ENCODE peak calls at places on chromosomes 1 and 21, in four cellular contexts. N is MCF 10A, S is glutamatergic neuron, I is left lung. A is an unnamed sample.

GRCh38 chr21:45584786-45585185 is 42.5 kb upstream of the SLC19A1 start:
- DNase-seq in S (no peak), N (no peak), I (peak; percentile 30), A (no peak)

GRCh38 chr1:187605736-187606135 is 777.0 kb downstream of the PLA2G4A start:
- DNase-seq in N (no peak), I (no peak), S (no peak), A (no peak)

GRCh38 chr21:37062592-37062933 is 10.3 kb downstream of the PIGP start:
- DNase-seq in N (no peak), I (no peak), S (no peak), A (no peak)

GRCh38 chr21:43697758-43698643 is 20.9 kb upstream of the PDXK start:
- DNase-seq in N (peak; percentile 39), I (no peak), S (no peak), A (no peak)

GRCh38 chr1:175599212-175599681 is 144.1 kb downstream of the TNR start:
- DNase-seq in I (no peak), N (no peak), S (peak; percentile 70), A (peak; percentile 46)

GRCh38 chr1:234111458-234112142 is 207.1 kb downstream of the SLC35F3 start:
- DNase-seq in S (peak; percentile 72), I (no peak), N (peak; percentile 50), A (peak; percentile 31)

GRCh38 chr1:7538849-7539771 is 232.0 kb upstream of the VAMP3 start:
- DNase-seq in I (no peak), S (peak; percentile 22), N (peak; percentile 25), A (no peak)

GRCh38 chr21:40047993-40048730 is 180.9 kb downstream of the PCP4 start:
- DNase-seq in S (no peak), N (no peak), I (no peak), A (no peak)

GRCh38 chr1:91099746-91100621 is 78.1 kb upstream of the ZNF644 start:
- DNase-seq in N (peak; percentile 5), S (no peak), I (no peak), A (no peak)

GRCh38 chr1:43853161-43853921 is 80.3 kb upstream of the ARTN start:
- DNase-seq in N (peak; percentile 85), S (no peak), I (peak; percentile 66), A (no peak)

GRCh38 chr1:185412385-185413074 is 95.5 kb upstream of the IVNS1ABP start:
- DNase-seq in I (no peak), S (no peak), N (peak; percentile 93), A (no peak)

GRCh38 chr1:223713546-223714420 is 1.4 kb downstream of the CAPN2 start:
- DNase-seq in S (no peak), I (no peak), N (peak; percentile 72), A (no peak)

GRCh38 chr1:17579951-17580939 is 40.7 kb downstream of the ARHGEF10L start:
- DNase-seq in S (no peak), N (no peak), I (no peak), A (no peak)

GRCh38 chr21:38148046-38148445 is 108.7 kb upstream of the KCNJ15 start:
- DNase-seq in N (peak; percentile 36), S (no peak), I (no peak), A (no peak)

GRCh38 chr1:25610822-25611630 is 5.6 kb upstream of the MAN1C1 start:
- DNase-seq in N (no peak), I (no peak), S (no peak), A (no peak)

GRCh38 chr1:32753532-32754281 is 51.1 kb upstream of the SYNC start:
- DNase-seq in I (peak; percentile 71), S (peak; percentile 90), N (peak; percentile 74), A (peak; percentile 77)
- TF ChIP-seq CTCF in I (no peak), S (no peak), N (no peak), A (no peak)

GRCh38 chr1:38072858-38073257 is 26.3 kb upstream of the POU3F1 start:
- DNase-seq in S (no peak), I (no peak), N (no peak), A (no peak)

GRCh38 chr1:38068220-38068979 is 21.8 kb upstream of the POU3F1 start:
- DNase-seq in S (no peak), I (no peak), N (no peak), A (no peak)

GRCh38 chr1:38068980-38069340 is 22.4 kb upstream of the POU3F1 start:
- DNase-seq in N (no peak), S (no peak), I (no peak), A (no peak)

GRCh38 chr1:38073926-38074677 is 27.5 kb upstream of the POU3F1 start:
- DNase-seq in S (no peak), N (no peak), I (no peak), A (no peak)

DNA sequence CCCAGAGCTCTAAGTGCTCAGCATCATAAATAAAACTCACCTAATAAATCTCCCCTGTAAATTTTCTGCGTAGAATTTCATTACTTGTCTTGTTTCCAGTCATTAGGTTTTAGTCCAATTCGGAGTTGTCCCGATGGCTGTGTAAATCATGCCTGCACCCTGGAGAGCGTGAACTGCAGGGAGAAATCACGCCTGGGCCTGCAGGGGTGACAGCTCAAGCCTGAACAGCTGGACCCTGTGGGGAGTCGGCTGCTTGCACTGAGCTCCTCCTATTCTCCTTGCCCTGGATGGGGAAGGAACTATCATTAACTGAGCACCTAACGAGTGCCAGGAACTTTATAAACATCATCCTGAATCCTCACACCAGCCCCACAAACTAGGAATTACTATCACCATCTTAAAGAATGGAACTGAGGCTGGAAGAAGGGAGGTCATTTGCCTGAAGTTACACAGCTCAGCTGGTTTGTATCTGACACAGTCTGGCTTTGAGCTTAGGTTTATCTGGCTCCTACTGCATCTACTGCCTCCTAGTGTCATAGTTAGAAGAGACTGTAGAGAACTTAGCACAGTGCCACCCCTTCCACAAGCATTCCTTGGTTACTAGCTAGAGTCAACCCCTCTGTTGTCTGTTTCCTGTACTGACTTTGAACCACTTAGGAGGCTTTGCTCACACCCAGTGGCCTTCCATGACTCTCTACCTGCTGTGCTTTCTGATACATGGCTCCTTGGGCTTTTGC is 25.1 kb upstream of the POU3F1 start:
- DNase-seq in S (no peak), N (peak; percentile 35), I (no peak), A (no peak)
- TF ChIP-seq CTCF in S (no peak), N (peak; percentile 22), I (no peak), A (peak; percentile 38)

DNA sequence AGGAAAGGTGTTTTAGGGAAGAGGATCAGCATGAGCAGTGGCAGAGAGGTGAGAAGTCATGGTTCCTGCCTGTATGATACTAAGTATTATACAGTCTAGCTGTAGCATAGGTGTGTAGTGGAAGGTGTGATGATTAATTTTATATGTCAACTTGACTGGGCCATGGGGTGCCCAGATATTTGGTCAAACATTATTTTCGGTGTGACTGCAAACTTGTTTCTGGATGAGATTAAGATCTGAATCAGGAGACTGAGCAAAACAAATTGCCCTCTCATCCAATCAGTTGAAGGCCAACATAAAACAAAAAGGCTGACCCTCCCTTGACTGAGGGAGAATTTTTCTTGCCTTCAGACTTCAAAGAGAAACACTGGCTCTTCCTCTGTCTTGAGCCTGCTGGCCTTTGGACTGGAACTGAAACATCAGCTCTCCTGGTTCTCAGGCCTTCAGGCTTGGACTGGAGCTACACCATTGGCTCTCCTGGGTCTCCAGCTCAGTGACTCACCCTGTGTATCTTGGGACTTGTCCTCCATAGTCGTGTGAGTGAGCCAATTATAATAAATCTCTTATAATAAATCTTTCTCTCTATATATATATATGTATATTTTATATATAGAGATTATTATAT is 6.8 kb upstream of the CDC42 start:
- DNase-seq in S (no peak), I (peak; percentile 14), N (no peak), A (no peak)
- TF ChIP-seq CTCF in S (no peak), I (no peak), N (no peak), A (no peak)

GRCh38 chr1:228101994-228102790 is 933 bp downstream of the C1orf35 start:
- DNase-seq in I (no peak), N (peak; percentile 67), S (peak; percentile 80), A (peak; percentile 45)
- TF ChIP-seq CTCF in I (no peak), N (peak; percentile 21), S (peak; percentile 9), A (peak; percentile 49)

DNA sequence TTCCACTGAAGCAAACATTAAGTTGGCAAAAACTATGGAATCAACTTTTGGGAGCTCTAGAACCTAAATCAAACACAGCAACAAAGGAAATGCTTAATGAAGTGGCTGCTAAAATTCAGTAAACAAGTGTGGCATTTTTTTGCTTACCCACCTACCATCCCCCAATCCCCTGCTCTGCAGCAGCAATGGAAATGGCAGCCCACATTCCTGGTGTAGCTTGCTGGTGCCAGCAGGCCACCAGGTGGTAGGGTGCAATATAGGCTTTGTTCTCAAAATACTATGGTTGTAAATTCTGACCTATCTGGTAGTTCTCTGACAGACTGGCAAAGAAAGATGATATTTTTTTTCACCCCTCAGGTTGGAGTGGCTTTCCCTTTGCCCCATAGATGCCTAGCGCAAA is 42.8 kb downstream of the SHCBP1L start:
- DNase-seq in S (no peak), I (no peak), N (no peak), A (no peak)
- TF ChIP-seq CTCF in S (no peak), I (no peak), N (no peak), A (no peak)

GRCh38 chr1:77407738-77408375 is 126.0 kb downstream of the AK5 start:
- DNase-seq in I (no peak), S (no peak), N (no peak), A (no peak)
- TF ChIP-seq CTCF in I (no peak), S (no peak), N (no peak), A (no peak)

GRCh38 chr1:178580096-178580495 is 67.2 kb downstream of the TEX35 start:
- DNase-seq in S (no peak), I (no peak), N (no peak), A (no peak)

GRCh38 chr1:178579095-178579494 is 66.2 kb downstream of the TEX35 start:
- DNase-seq in N (no peak), S (no peak), I (no peak), A (no peak)

GRCh38 chr1:178580876-178581275 is 68.0 kb downstream of the TEX35 start:
- DNase-seq in S (no peak), N (no peak), I (no peak), A (no peak)

GRCh38 chr1:178579562-178579961 is 66.7 kb downstream of the TEX35 start:
- DNase-seq in N (no peak), I (no peak), S (no peak), A (no peak)

GRCh38 chr1:178581351-178581951 is 68.5 kb downstream of the TEX35 start:
- DNase-seq in N (no peak), I (no peak), S (no peak), A (no peak)
- TF ChIP-seq CTCF in N (no peak), I (no peak), S (no peak), A (no peak)

GRCh38 chr21:26843912-26844257 is 1.3 kb downstream of the ADAMTS1 start:
- DNase-seq in N (peak; percentile 49), I (no peak), S (no peak), A (no peak)
- TF ChIP-seq CTCF in N (no peak), I (no peak), S (no peak), A (no peak)

DNA sequence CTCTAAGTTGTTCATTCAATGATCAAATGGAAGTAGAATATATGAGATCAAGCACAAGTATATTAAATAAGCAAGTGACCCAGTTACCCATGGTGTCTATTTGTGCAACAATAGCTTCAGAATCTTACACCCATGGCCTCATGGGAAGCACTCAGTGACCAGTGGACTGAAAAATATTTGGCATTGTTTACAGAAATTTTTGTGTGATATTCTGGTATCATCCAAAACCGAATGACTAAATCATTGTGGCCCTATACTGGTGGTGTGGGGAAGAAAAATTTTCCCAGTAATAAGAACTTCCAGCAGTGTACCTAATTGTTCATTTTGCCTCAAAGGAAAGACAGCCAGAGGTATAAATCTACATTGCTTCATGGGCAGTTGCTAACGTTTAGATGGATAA is 46.5 kb downstream of the DUSP10 start:
- DNase-seq in S (no peak), N (no peak), I (no peak), A (no peak)
- TF ChIP-seq CTCF in S (no peak), N (no peak), I (no peak), A (no peak)